ENCODE peak calls at places on chromosomes 4 and X, in seven cellular contexts. Y is A549; X is astrocyte; J is H7; F is CD8-positive, alpha-beta memory T cell; O is aorta; M is mesendoderm. V is an unnamed sample.
A peak's percentile ranks its signal among the peaks of the same experiment; 100 is the strongest.

GRCh38 chr4:67714955-67715354 is 14.0 kb upstream of the UBA6 start:
- DNase-seq in M (peak; percentile 16), X (no peak), J (no peak), O (no peak), F (no peak), Y (no peak), V (no peak)

GRCh38 chr4:75881476-75881875 is 20.8 kb downstream of the PPEF2 start:
- DNase-seq in F (no peak), X (no peak), J (no peak), Y (no peak), M (no peak), O (no peak), V (no peak)

GRCh38 chrX:31392541-31392940 is 320.7 kb upstream of the FTHL17 start:
- DNase-seq in O (no peak), Y (no peak), F (no peak), X (peak; percentile 22), J (no peak), M (no peak), V (no peak)

GRCh38 chr4:140213116-140213515 is 59.1 kb upstream of the MAML3 start:
- DNase-seq in M (no peak), Y (no peak), X (no peak), O (no peak), F (no peak), J (no peak), V (peak; percentile 12)

GRCh38 chr4:156830356-156830755 is 141.2 kb downstream of the PDGFC start:
- DNase-seq in F (no peak), X (peak; percentile 82), Y (no peak), O (no peak), J (no peak), M (no peak), V (peak; percentile 55)

GRCh38 chrX:107827137-107827831 is 1.6 kb downstream of the MID2 start:
- DNase-seq in X (no peak), M (no peak), Y (no peak), J (no peak), F (no peak), O (no peak), V (peak; percentile 10)

GRCh38 chr4:105058177-105058812 is 88.4 kb upstream of the TET2 start:
- DNase-seq in X (peak; percentile 95), Y (no peak), F (no peak), J (no peak), M (no peak), O (no peak), V (peak; percentile 86)

GRCh38 chr4:169037491-169037890 is 27.4 kb upstream of the CBR4 start:
- DNase-seq in Y (no peak), M (no peak), X (no peak), F (no peak), J (no peak), O (no peak), V (no peak)

GRCh38 chr4:6844986-6845385 is 62.5 kb downstream of the KIAA0232 start:
- DNase-seq in X (no peak), F (no peak), O (no peak), J (peak; percentile 43), M (peak; percentile 56), Y (no peak), V (no peak)

GRCh38 chr4:158914178-158914577 is 145.4 kb downstream of the FNIP2 start:
- DNase-seq in Y (peak; percentile 8), J (no peak), M (no peak), F (no peak), O (no peak), X (peak; percentile 87), V (peak; percentile 83)

GRCh38 chr4:155207534-155208257 is 740 bp upstream of the NPY2R start:
- DNase-seq in O (peak; percentile 67), M (peak; percentile 90), F (no peak), Y (peak; percentile 15), X (no peak), J (peak; percentile 48), V (peak; percentile 9)
- H3K4me3 ChIP-seq in O (no peak overlapping the region), M (peak overlapping the region; percentile 4), F (no peak overlapping the region), Y (peak overlapping the region; percentile 46), X (peak overlapping the region; percentile 52), J (peak overlapping the region; percentile 48), V (peak overlapping the region; percentile 32)

GRCh38 chrX:155069414-155069813 is 1.5 kb downstream of the CMC4 start:
- DNase-seq in O (no peak), Y (no peak), X (no peak), F (no peak), M (no peak), J (no peak), V (no peak)

GRCh38 chrX:155070975-155071693 is at the start of the genes BRCC3, CMC4 and MTCP1:
- DNase-seq in X (peak; percentile 53), Y (peak; percentile 81), M (peak; percentile 86), O (peak; percentile 92), F (peak; percentile 83), J (peak; percentile 94), V (peak; percentile 73)

GRCh38 chrX:155070663-155070974 is 317 bp downstream of the CMC4 start:
- DNase-seq in Y (peak; percentile 20), J (no peak), F (no peak), M (no peak), O (peak; percentile 77), X (no peak), V (no peak)

GRCh38 chrX:155070038-155070437 is 898 bp downstream of the CMC4 start:
- DNase-seq in M (no peak), X (no peak), O (no peak), Y (no peak), F (no peak), J (no peak), V (no peak)

GRCh38 chrX:155068165-155068564 is 2.8 kb downstream of the CMC4 start:
- DNase-seq in X (peak; percentile 57), F (no peak), O (no peak), Y (peak; percentile 41), J (no peak), M (no peak), V (peak; percentile 38)
- H3K4me3 ChIP-seq in X (no peak overlapping the region), F (no peak overlapping the region), O (no peak overlapping the region), Y (no peak overlapping the region), J (no peak overlapping the region), M (no peak overlapping the region), V (no peak overlapping the region)

DNA sequence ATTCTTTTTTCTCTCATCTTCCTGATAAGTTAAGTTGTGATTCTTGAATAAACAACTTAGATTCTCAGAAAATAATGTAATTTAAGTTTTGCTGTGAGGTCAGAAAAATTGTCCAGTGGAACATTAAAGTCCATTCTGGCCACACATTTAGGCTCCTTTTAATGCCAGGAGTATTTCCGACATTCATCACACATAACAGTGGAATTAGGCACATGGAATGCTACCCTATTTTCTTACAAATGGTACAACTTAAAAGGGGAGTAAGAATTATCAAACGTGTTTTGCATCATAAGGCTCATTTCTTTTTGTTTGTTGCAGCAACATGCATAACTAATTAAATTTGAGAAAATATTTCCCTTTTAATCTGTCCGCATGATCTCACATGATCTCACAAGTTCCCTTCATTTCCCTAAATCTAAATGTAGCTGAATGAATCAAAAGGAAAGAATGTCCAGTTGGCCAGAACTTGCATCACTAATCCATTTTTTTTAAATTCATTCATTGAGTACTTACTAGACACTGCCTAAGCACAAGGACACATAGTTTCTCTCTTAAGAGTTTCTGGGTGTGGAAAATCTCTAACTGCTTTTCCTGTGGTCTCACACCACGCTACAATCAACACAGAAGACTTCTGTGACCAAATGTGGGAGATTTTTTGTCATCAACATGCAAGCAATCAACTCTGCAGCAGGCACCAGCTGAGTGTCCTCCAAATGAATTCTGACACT is 22.0 kb downstream of the SPARCL1 start:
- DNase-seq in J (no peak), X (peak; percentile 95), M (peak; percentile 57), F (no peak), Y (no peak), O (no peak), V (peak; percentile 94)
- H3K4me3 ChIP-seq in J (no peak overlapping the region), X (peak overlapping the region; percentile 9), M (no peak overlapping the region), F (no peak overlapping the region), Y (no peak overlapping the region), O (no peak overlapping the region), V (no peak overlapping the region)

GRCh38 chrX:40105016-40105790 is 7.4 kb upstream of the BCOR start:
- DNase-seq in F (peak; percentile 53), X (no peak), J (peak; percentile 83), Y (peak; percentile 21), O (peak; percentile 82), M (peak; percentile 57), V (no peak)

GRCh38 chrX:40103565-40104323 is 6.0 kb upstream of the BCOR start:
- DNase-seq in O (no peak), M (peak; percentile 53), J (no peak), Y (no peak), X (no peak), F (no peak), V (no peak)

GRCh38 chrX:40105791-40106676 is 8.3 kb upstream of the BCOR start:
- DNase-seq in F (peak; percentile 80), X (no peak), O (peak; percentile 91), Y (peak; percentile 38), J (peak; percentile 92), M (peak; percentile 54), V (no peak)

GRCh38 chrX:40102393-40103381 is 4.9 kb upstream of the BCOR start:
- DNase-seq in M (peak; percentile 44), O (no peak), Y (no peak), F (no peak), J (peak; percentile 79), X (no peak), V (no peak)

DNA sequence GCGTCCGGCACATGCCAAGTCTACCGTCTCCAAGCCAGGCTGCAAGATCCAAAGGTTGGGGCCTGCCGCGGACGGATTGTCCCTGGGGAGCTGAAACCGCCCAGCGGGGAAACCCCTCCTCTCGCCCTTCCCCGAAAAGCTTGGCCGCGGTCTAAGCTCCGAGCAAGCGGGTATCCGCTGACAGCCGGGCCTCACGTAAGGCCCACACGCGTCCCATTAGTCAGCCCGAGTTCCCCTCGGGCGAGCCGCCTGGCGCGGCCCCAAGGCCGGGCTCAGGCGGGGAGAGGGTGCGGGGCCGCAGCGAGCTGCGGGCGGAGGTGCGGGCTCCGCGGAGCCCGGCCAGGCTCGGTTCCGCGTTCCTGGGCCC is 6.9 kb upstream of the BCOR start:
- DNase-seq in M (peak; percentile 35), X (no peak), Y (peak; percentile 41), F (peak; percentile 48), O (peak; percentile 90), J (peak; percentile 78), V (peak; percentile 73)
- H3K4me3 ChIP-seq in M (no peak overlapping the region), X (no peak overlapping the region), Y (peak overlapping the region; percentile 75), F (peak overlapping the region; percentile 8), O (peak overlapping the region; percentile 25), J (peak overlapping the region; percentile 54), V (peak overlapping the region; percentile 54)

GRCh38 chrX:133412665-133413064 is 2.6 kb downstream of the GPC4 start:
- DNase-seq in M (no peak), J (no peak), X (no peak), O (no peak), Y (no peak), F (no peak), V (no peak)
- H3K4me3 ChIP-seq in M (peak overlapping the region; percentile 71), J (peak overlapping the region; percentile 94), X (peak overlapping the region; percentile 58), O (no peak overlapping the region), Y (no peak overlapping the region), F (no peak overlapping the region), V (no peak overlapping the region)

DNA sequence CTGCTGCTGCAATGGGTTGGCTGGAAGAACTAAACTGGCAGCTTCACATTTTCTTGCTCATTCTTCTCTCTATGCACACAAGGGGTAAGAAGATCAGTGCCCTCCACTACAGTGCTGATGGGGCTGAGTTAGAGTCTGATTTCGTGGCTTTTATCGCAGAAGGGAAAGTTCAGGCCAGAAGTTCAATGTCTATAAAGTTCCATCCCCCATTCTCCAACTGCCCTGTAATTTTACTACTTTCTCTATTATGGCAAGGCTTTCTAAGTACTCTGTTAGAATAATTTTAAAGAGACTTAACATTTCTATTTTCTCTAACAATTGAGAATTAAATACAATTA is 293.9 kb downstream of the BMPR1B start:
- DNase-seq in Y (no peak), F (no peak), O (no peak), J (no peak), M (no peak), X (no peak), V (no peak)
- H3K4me3 ChIP-seq in Y (peak overlapping the region; percentile 35), F (no peak overlapping the region), O (no peak overlapping the region), J (no peak overlapping the region), M (no peak overlapping the region), X (peak overlapping the region; percentile 21), V (no peak overlapping the region)

V was measured in fibroblast of the aortic adventitia.